ENCODE peak calls at places on chromosomes 6 and 20, in five cellular contexts. I is AG04449, H is MM.1S, N is RWPE2, R is cardiac fibroblast. E is an unnamed sample.

GRCh38 chr20:33301192-33301930 is 18.3 kb downstream of the BPIFB1 start:
- DNase-seq in I (no peak), H (no peak), N (no peak), R (peak), E (no peak)

GRCh38 chr6:110882824-110883554 is 8.4 kb downstream of the AMD1 start:
- DNase-seq in I (no peak), H (no peak), N (no peak), R (no peak), E (no peak)

GRCh38 chr6:149855741-149856140 is 8.4 kb downstream of the LRP11 start:
- DNase-seq in I (no peak), H (no peak), N (no peak), R (no peak), E (no peak)

GRCh38 chr6:10413850-10414765 is 766 bp downstream of the TFAP2A start:
- DNase-seq in I (no peak), H (no peak), N (peak), R (no peak), E (no peak)

GRCh38 chr6:52245425-52245824 is 1.1 kb upstream of the IL17F start:
- DNase-seq in I (no peak), H (no peak), N (no peak), R (no peak), E (no peak)

GRCh38 chr6:163001341-163001740 is 273.6 kb downstream of the PACRG start:
- DNase-seq in I (no peak), H (peak), N (no peak), R (no peak), E (peak)

GRCh38 chr6:53813801-53814200 is 19.0 kb downstream of the LRRC1 start:
- DNase-seq in I (no peak), H (no peak), N (no peak), R (no peak), E (no peak)

GRCh38 chr6:36912583-36912982 is 26.8 kb downstream of the C6orf89 start:
- DNase-seq in I (peak), H (peak), N (peak), R (peak), E (peak)

GRCh38 chr6:37047933-37048850 is 42.7 kb downstream of the FGD2 start:
- DNase-seq in I (no peak), H (no peak), N (no peak), R (no peak), E (no peak)

GRCh38 chr6:139879823-139880356 is 505.4 kb upstream of the CITED2 start:
- DNase-seq in I (no peak), H (no peak), N (no peak), R (no peak), E (no peak)

GRCh38 chr6:98324406-98324930 is 509.9 kb upstream of the POU3F2 start:
- DNase-seq in I (no peak), H (no peak), N (no peak), R (no peak), E (no peak)

GRCh38 chr6:34517461-34517868 is 38.7 kb downstream of the SPDEF start:
- DNase-seq in I (no peak), H (no peak), N (peak), R (no peak), E (no peak)

GRCh38 chr6:168791916-168792315 is 350.9 kb downstream of the SMOC2 start:
- DNase-seq in I (no peak), H (no peak), N (no peak), R (no peak), E (no peak)

GRCh38 chr20:9555781-9556180 is 41.4 kb downstream of the LAMP5 start:
- DNase-seq in I (no peak), H (no peak), N (no peak), R (peak), E (no peak)

GRCh38 chr20:5353624-5354496 is 37.1 kb upstream of the PROKR2 start:
- DNase-seq in I (peak), H (no peak), N (no peak), R (peak), E (no peak)

GRCh38 chr6:144055121-144055931 is 40.0 kb downstream of the SF3B5 start:
- DNase-seq in I (no peak), H (peak), N (no peak), R (no peak), E (peak)

GRCh38 chr6:106511274-106512047 is 117.8 kb downstream of the RTN4IP1 start:
- DNase-seq in I (no peak), H (no peak), N (no peak), R (peak), E (peak)
- TF ChIP-seq CTCF in I (no peak), H (no peak), N (no peak), R (no peak), E (no peak)

GRCh38 chr6:109872968-109873545 is 105.1 kb upstream of the GPR6 start:
- DNase-seq in I (no peak), H (no peak), N (no peak), R (no peak), E (no peak)
- TF ChIP-seq CTCF in I (no peak), H (no peak), N (no peak), R (no peak), E (no peak)

GRCh38 chr6:23446394-23447001 is 679.5 kb upstream of the NRSN1 start:
- DNase-seq in I (peak), H (peak), N (no peak), R (peak), E (no peak)
- TF ChIP-seq CTCF in I (peak), H (peak), N (peak), R (peak), E (no peak)

GRCh38 chr20:45329497-45330319 is 18.5 kb downstream of the SDC4 start:
- DNase-seq in I (no peak), H (no peak), N (no peak), R (no peak), E (no peak)
- TF ChIP-seq CTCF in I (no peak), H (no peak), N (peak), R (no peak), E (no peak)

DNA sequence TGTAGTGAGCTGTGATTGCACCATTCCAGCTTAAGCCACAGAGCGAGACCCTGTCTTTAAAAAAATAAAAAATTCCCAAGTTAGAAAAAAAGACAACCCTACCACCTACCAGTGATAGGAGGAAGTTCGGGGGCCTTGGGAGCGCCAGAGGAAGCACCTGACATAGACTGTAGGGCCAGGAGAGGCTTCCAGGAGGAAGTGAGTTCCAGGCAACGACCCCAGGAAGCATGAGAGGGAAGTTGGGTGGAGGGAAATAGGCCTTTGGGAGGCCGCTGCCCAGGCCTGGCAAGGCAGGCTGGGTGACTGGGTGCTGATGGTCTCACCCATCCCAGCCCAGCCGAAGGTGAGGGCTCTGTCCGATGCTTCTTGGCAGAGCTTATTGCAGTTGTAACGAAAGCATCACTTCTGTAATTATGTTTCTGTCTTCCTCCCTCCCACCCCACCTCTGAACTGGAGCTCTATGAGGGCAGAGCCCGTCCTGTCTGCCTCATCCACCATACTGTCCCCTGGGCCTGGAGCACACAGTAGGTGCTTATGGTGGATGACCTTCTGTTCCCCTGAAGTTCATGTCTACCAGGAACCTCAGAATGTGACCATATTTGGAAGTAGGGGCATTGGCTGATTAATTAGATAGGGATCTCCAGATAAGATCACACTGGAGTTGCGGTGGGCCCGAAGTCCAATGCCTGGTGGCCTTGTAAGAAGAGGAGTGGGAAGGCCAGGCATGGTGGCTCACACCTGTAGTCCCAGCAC is 54.1 kb downstream of the UBE2V1 start:
- DNase-seq in I (no peak), H (no peak), N (no peak), R (no peak), E (no peak)
- TF ChIP-seq CTCF in I (no peak), H (no peak), N (no peak), R (no peak), E (no peak)

GRCh38 chr6:142846883-142847287 is 98.1 kb downstream of the HIVEP2 start:
- DNase-seq in I (peak), H (peak), N (peak), R (peak), E (no peak)

GRCh38 chr6:142845143-142845571 is 99.8 kb downstream of the HIVEP2 start:
- DNase-seq in I (no peak), H (peak), N (no peak), R (peak), E (no peak)

GRCh38 chr6:142846459-142846831 is 98.5 kb downstream of the HIVEP2 start:
- DNase-seq in I (no peak), H (no peak), N (no peak), R (peak), E (no peak)

GRCh38 chr6:142844065-142844755 is 100.8 kb downstream of the HIVEP2 start:
- DNase-seq in I (no peak), H (peak), N (no peak), R (peak), E (no peak)

DNA sequence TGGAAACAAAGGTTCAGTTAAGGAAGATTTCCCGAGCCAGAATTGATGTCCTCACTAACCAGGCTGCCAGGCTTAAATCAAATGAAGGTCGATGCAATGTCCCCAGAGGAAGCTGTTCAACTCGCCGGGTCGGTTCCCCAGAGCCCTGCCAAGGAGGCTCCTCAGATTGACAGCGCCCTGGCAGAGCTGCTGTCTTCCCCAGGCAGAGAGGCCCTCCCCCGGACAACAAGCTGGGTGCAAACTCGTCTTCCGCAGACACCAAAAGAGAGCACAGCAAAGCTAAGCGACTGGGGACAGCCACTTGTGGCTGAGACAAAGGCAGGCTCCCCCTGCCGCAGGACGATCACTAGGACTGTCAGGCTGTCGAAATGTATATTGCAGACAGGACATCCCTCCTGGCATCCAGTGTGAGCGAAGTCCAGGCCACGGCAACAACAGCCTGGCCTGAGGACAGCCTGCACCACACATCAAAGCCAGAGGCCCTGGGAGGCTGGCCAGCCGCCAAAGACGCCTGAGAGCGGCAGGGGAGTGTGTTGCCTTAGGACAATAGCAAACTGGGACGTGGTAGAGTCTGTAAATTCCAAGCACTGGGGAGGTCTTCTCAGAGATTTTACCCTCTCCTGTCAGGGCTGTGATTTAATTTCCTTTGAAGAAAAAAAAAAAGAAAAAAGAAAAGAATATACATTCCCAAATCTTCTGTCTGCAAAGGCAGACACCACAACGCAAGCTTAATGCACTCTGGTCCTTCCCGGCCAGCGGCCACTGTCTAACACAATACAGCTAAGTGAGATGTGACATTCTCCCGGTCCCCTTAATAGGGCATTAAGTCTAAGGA is 99.1 kb downstream of the HIVEP2 start:
- DNase-seq in I (no peak), H (peak), N (peak), R (peak), E (no peak)
- TF ChIP-seq CTCF in I (no peak), H (peak), N (no peak), R (no peak), E (no peak)

GRCh38 chr6:138196142-138196738 is 22.1 kb downstream of the PBOV1 start:
- DNase-seq in I (no peak), H (no peak), N (no peak), R (no peak), E (no peak)
- TF ChIP-seq CTCF in I (no peak), H (no peak), N (no peak), R (no peak), E (no peak)

E was measured in GM13977.